ENCODE peak calls at places on chromosomes 2 and 18, in four cellular contexts. B is central memory CD4-positive, alpha-beta T cell; H is fibroblast of pulmonary artery; A is transverse colon. T is an unnamed sample.

GRCh38 chr2:59734743-59735142 is 818.7 kb downstream of the BCL11A start:
- DNase-seq in H (no peak), A (no peak), B (no peak), T (peak; percentile 38)

GRCh38 chr2:1586946-1587840 is 157.1 kb downstream of the PXDN start:
- DNase-seq in A (no peak), B (no peak), H (no peak), T (peak; percentile 30)

GRCh38 chr18:7876354-7876753 is 309.2 kb downstream of the PTPRM start:
- DNase-seq in H (no peak), A (no peak), B (no peak), T (no peak)

GRCh38 chr18:70142021-70142420 is 63.5 kb downstream of the RTTN start:
- DNase-seq in A (no peak), B (no peak), H (no peak), T (no peak)

GRCh38 chr2:72139471-72139870 is 8.2 kb downstream of the CYP26B1 start:
- DNase-seq in B (no peak), H (no peak), A (no peak), T (peak; percentile 28)

GRCh38 chr18:75346671-75347070 is 80.8 kb downstream of the SMIM21 start:
- DNase-seq in B (no peak), H (no peak), A (no peak), T (no peak)

GRCh38 chr2:232525796-232526195 is at the start of gene CHRND:
- DNase-seq in B (no peak), H (no peak), A (no peak), T (peak; percentile 57)

GRCh38 chr2:86025976-86026743 is 79.5 kb downstream of the POLR1A start:
- DNase-seq in A (no peak), B (no peak), H (no peak), T (no peak)

GRCh38 chr2:40130251-40130994 is 321.5 kb downstream of the SLC8A1 start:
- DNase-seq in B (no peak), A (no peak), H (peak; percentile 61), T (peak; percentile 66)

GRCh38 chr2:233113114-233113452 is 52.9 kb downstream of the INPP5D start:
- DNase-seq in H (no peak), B (no peak), A (no peak), T (no peak)

GRCh38 chr2:17479875-17480274 is 38.4 kb downstream of the RAD51AP2 start:
- DNase-seq in A (no peak), B (no peak), H (peak; percentile 23), T (no peak)

GRCh38 chr2:11923935-11924334 is 177.5 kb downstream of the LPIN1 start:
- DNase-seq in A (no peak), B (no peak), H (no peak), T (no peak)

GRCh38 chr18:75210274-75211001 is at the start of gene TSHZ1:
- DNase-seq in B (peak; percentile 82), H (peak; percentile 88), A (peak; percentile 80), T (no peak)

GRCh38 chr18:8339958-8340357 is 269.3 kb upstream of the RAB12 start:
- DNase-seq in A (no peak), B (no peak), H (no peak), T (peak; percentile 47)

GRCh38 chr2:105584437-105585010 is 160.2 kb upstream of the NCK2 start:
- DNase-seq in H (no peak), B (no peak), A (no peak), T (no peak)

GRCh38 chr2:206274434-206275273 is at the start of gene ZDBF2:
- DNase-seq in A (peak; percentile 59), B (peak; percentile 52), H (peak; percentile 85), T (peak; percentile 59)

GRCh38 chr2:10980886-10981425 is 69.2 kb downstream of the KCNF1 start:
- DNase-seq in B (no peak), A (no peak), H (no peak), T (no peak)

GRCh38 chr2:239236043-239236807 is 164.6 kb downstream of the HDAC4 start:
- DNase-seq in B (no peak), A (no peak), H (no peak), T (peak; percentile 36)

GRCh38 chr2:3450385-3451031 is 68.8 kb downstream of the ADI1 start:
- DNase-seq in H (no peak), B (no peak), A (no peak), T (no peak)

GRCh38 chr2:8458461-8459459 is 223.1 kb upstream of the ID2 start:
- DNase-seq in B (no peak), H (no peak), A (no peak), T (no peak)

GRCh38 chr2:170747921-170748320 is 22.3 kb upstream of the ERICH2 start:
- DNase-seq in H (peak; percentile 44), B (no peak), A (no peak), T (no peak)

GRCh38 chr2:100179806-100180205 is 37.4 kb upstream of the AFF3 start:
- DNase-seq in H (no peak), A (no peak), B (no peak), T (no peak)

GRCh38 chr2:11665028-11665427 is 5.0 kb downstream of the NTSR2 start:
- DNase-seq in H (no peak), B (no peak), A (no peak), T (no peak)

GRCh38 chr2:47402805-47403691 is at the start of gene MSH2:
- DNase-seq in H (peak; percentile 92), B (peak; percentile 90), A (peak; percentile 93), T (peak; percentile 96)

GRCh38 chr2:68453761-68454360 is 13.2 kb downstream of the FBXO48 start:
- DNase-seq in A (no peak), H (no peak), B (no peak), T (no peak)

GRCh38 chr18:69326094-69326493 is 74.6 kb upstream of the DOK6 start:
- DNase-seq in H (no peak), B (no peak), A (no peak), T (no peak)

GRCh38 chr2:237895544-237896506 is 36.4 kb downstream of the RAMP1 start:
- DNase-seq in B (no peak), H (no peak), A (peak; percentile 33), T (peak; percentile 82)

GRCh38 chr2:54122939-54123338 is 7.5 kb downstream of the ACYP2 start:
- DNase-seq in A (no peak), H (peak; percentile 51), B (no peak), T (no peak)

GRCh38 chr2:41576423-41576822 is 471.4 kb upstream of the PKDCC start:
- DNase-seq in H (no peak), A (no peak), B (no peak), T (no peak)

GRCh38 chr2:112683550-112684414 is 37.0 kb upstream of the NT5DC4 start:
- DNase-seq in H (no peak), B (no peak), A (no peak), T (no peak)